ENCODE peak calls at places on chromosomes 7 and 10, in ten cellular contexts. K, X, Y, D, E, P, N, C, M and V are unnamed samples.
A peak's percentile ranks its signal among the peaks of the same experiment; 100 is the strongest.

GRCh38 chr10:82922755-82923154 is 1047.8 kb downstream of the NRG3 start:
- DNase-seq in D (no peak), P (no peak), C (no peak), Y (no peak), M (peak; percentile 34), E (no peak), X (peak; percentile 38), K (no peak), N (no peak), V (no peak)

GRCh38 chr10:50275650-50276235 is 24.4 kb upstream of the ASAH2 start:
- DNase-seq in E (peak; percentile 57), N (peak; percentile 45), C (no peak), M (peak; percentile 16), P (peak; percentile 47), X (peak; percentile 26), Y (peak; percentile 39), K (peak; percentile 47), D (peak; percentile 34), V (no peak)

GRCh38 chr7:5767066-5767465 is 14.4 kb downstream of the RNF216 start:
- DNase-seq in P (no peak), D (no peak), C (no peak), M (no peak), Y (no peak), E (no peak), X (peak; percentile 31), N (no peak), K (peak; percentile 31), V (no peak)

GRCh38 chr10:127398140-127398966 is 150.8 kb upstream of the NPS start:
- DNase-seq in D (no peak), P (no peak), E (no peak), C (no peak), K (peak; percentile 87), X (peak; percentile 62), M (peak; percentile 43), Y (no peak), N (no peak), V (no peak)

GRCh38 chr10:11058014-11058413 is 40.3 kb downstream of the CELF2 start:
- DNase-seq in Y (no peak), N (no peak), C (no peak), D (no peak), K (no peak), X (no peak), E (no peak), M (no peak), P (no peak), V (peak; percentile 32)

GRCh38 chr7:37247881-37248280 is 200.8 kb downstream of the ELMO1 start:
- DNase-seq in P (no peak), C (no peak), X (no peak), K (peak; percentile 38), N (peak; percentile 26), D (no peak), Y (no peak), E (no peak), M (peak; percentile 81), V (no peak)

GRCh38 chr7:134705716-134706115 is 59.1 kb downstream of the BPGM start:
- DNase-seq in E (no peak), C (no peak), P (no peak), X (no peak), K (no peak), N (no peak), Y (no peak), D (no peak), M (no peak), V (no peak)

GRCh38 chr10:78511324-78512204 is 477.9 kb downstream of the RPS24 start:
- DNase-seq in M (no peak), X (no peak), E (no peak), D (no peak), N (no peak), C (no peak), K (peak; percentile 19), Y (no peak), P (no peak), V (no peak)

GRCh38 chr10:23439920-23440875 is 1.3 kb downstream of the OTUD1 start:
- DNase-seq in D (peak; percentile 36), N (peak; percentile 39), E (peak; percentile 35), Y (peak; percentile 50), K (peak; percentile 85), P (peak; percentile 69), C (peak; percentile 36), X (peak; percentile 65), M (no peak), V (no peak)

GRCh38 chr7:28858206-28858605 is 99.9 kb downstream of the TRIL start:
- DNase-seq in M (no peak), E (no peak), P (no peak), K (peak; percentile 95), N (no peak), Y (no peak), X (peak; percentile 69), D (no peak), C (no peak), V (no peak)

GRCh38 chr10:44830022-44830421 is 81.1 kb upstream of the TMEM72 start:
- DNase-seq in X (peak; percentile 69), N (no peak), E (no peak), C (no peak), D (no peak), Y (no peak), K (peak; percentile 69), M (peak; percentile 52), P (no peak), V (no peak)

GRCh38 chr7:28498636-28499035 is 86.3 kb downstream of the CREB5 start:
- DNase-seq in P (no peak), N (no peak), Y (no peak), M (no peak), D (no peak), K (no peak), C (no peak), X (no peak), E (no peak), V (no peak)

GRCh38 chr7:50205011-50205410 is 99.5 kb upstream of the IKZF1 start:
- DNase-seq in E (no peak), Y (no peak), X (no peak), N (peak; percentile 24), D (no peak), M (no peak), C (no peak), P (no peak), K (no peak), V (no peak)

GRCh38 chr10:62618576-62619408 is 185.7 kb upstream of the ADO start:
- DNase-seq in Y (peak; percentile 54), E (no peak), P (peak; percentile 70), N (no peak), X (peak; percentile 92), C (no peak), K (peak; percentile 86), D (peak; percentile 52), M (peak; percentile 58), V (no peak)

GRCh38 chr10:53601260-53601875 is 828.8 kb upstream of the MBL2 start:
- DNase-seq in C (no peak), P (no peak), E (no peak), Y (peak; percentile 82), K (peak; percentile 52), M (peak; percentile 19), N (no peak), D (no peak), X (peak; percentile 2), V (no peak)

GRCh38 chr7:19117870-19118608 is 603 bp upstream of the TWIST1 start:
- DNase-seq in Y (no peak), N (peak; percentile 29), C (no peak), E (no peak), X (peak; percentile 61), K (peak; percentile 85), P (no peak), D (no peak), M (no peak), V (no peak)

GRCh38 chr7:29552392-29552791 is 11.2 kb upstream of the PRR15 start:
- DNase-seq in C (no peak), X (no peak), M (no peak), K (no peak), P (no peak), E (no peak), Y (no peak), D (no peak), N (no peak), V (no peak)

GRCh38 chr10:118983263-118983662 is 46.3 kb upstream of the NANOS1 start:
- DNase-seq in X (no peak), D (no peak), K (no peak), E (no peak), P (no peak), N (no peak), C (no peak), Y (peak; percentile 53), M (peak; percentile 43), V (peak; percentile 11)

GRCh38 chr10:16891375-16892313 is 74.4 kb upstream of the RSU1 start:
- DNase-seq in X (peak; percentile 85), Y (peak; percentile 45), D (peak; percentile 68), K (peak; percentile 92), C (peak; percentile 25), E (peak; percentile 58), M (peak; percentile 94), N (peak; percentile 65), P (peak; percentile 75), V (no peak)

GRCh38 chr7:97016392-97017196 is 8.0 kb downstream of the DLX5 start:
- DNase-seq in C (no peak), N (peak; percentile 80), X (no peak), E (no peak), M (no peak), P (no peak), D (no peak), K (no peak), Y (no peak), V (peak; percentile 75)

GRCh38 chr10:114413398-114413797 is 9.1 kb upstream of the AFAP1L2 start:
- DNase-seq in K (peak; percentile 21), E (peak; percentile 75), C (no peak), P (peak; percentile 77), N (no peak), D (no peak), X (peak; percentile 55), M (peak; percentile 91), Y (no peak), V (peak; percentile 6)

GRCh38 chr7:47283497-47284131 is 298.3 kb downstream of the TNS3 start:
- DNase-seq in D (no peak), X (no peak), Y (no peak), K (no peak), C (no peak), P (no peak), N (no peak), M (peak; percentile 45), E (peak; percentile 92), V (no peak)

GRCh38 chr7:33494473-33494872 is 365.1 kb downstream of the BBS9 start:
- DNase-seq in P (no peak), C (no peak), N (no peak), M (no peak), X (no peak), D (no peak), K (peak; percentile 23), E (no peak), Y (no peak), V (no peak)

GRCh38 chr7:33849004-33849403 is 56.3 kb upstream of the BMPER start:
- DNase-seq in D (no peak), X (peak; percentile 51), E (no peak), P (no peak), Y (no peak), K (peak; percentile 83), N (no peak), M (peak; percentile 36), C (no peak), V (no peak)

GRCh38 chr10:14947268-14947667 is 6.6 kb downstream of the DCLRE1C start:
- DNase-seq in E (no peak), X (no peak), Y (no peak), K (no peak), C (no peak), P (no peak), N (no peak), D (no peak), M (no peak), V (no peak)

GRCh38 chr10:27366769-27367168 is 126.2 kb upstream of the ACBD5 start:
- DNase-seq in X (no peak), C (no peak), P (no peak), N (no peak), D (no peak), Y (no peak), K (no peak), E (no peak), M (no peak), V (no peak)

GRCh38 chr7:71652551-71652950 is 520.6 kb downstream of the GALNT17 start:
- DNase-seq in N (no peak), C (no peak), E (no peak), Y (no peak), M (no peak), K (no peak), X (no peak), D (no peak), P (no peak), V (no peak)

GRCh38 chr10:63726883-63727282 is 205.7 kb downstream of the REEP3 start:
- DNase-seq in D (no peak), M (no peak), Y (no peak), N (no peak), X (no peak), C (no peak), E (no peak), K (no peak), P (no peak), V (no peak)